ENCODE peak calls at places on chromosomes 11 and 22, in five cellular contexts. One of them, this sample, is unnamed.

GRCh38 chr11:68337399-68337835 is 25.0 kb downstream of the LRP5 start:
- DNase-seq in cardiac fibroblast: no peak
- DNase-seq in stimulated activated CD4-positive, alpha-beta T cell treated with anti-CD3 and anti-CD28 coated beads, Interleukin-1b, Interleukin-23, amount 100 ng/mL, for 1 hour: no peak
- DNase-seq in MV-4-11: peak
- DNase-seq in HuH-7.5: no peak
- DNase-seq in this sample: no peak

GRCh38 chr11:63551889-63552266 is 11.3 kb downstream of the PLAAT2 start:
- DNase-seq in MV-4-11: no peak
- DNase-seq in HuH-7.5: no peak
- DNase-seq in stimulated activated CD4-positive, alpha-beta T cell treated with anti-CD3 and anti-CD28 coated beads, Interleukin-1b, Interleukin-23, amount 100 ng/mL, for 1 hour: no peak
- DNase-seq in cardiac fibroblast: no peak
- DNase-seq in this sample: peak

GRCh38 chr11:35752115-35752514 is 89.5 kb downstream of the TRIM44 start:
- DNase-seq in stimulated activated CD4-positive, alpha-beta T cell treated with anti-CD3 and anti-CD28 coated beads, Interleukin-1b, Interleukin-23, amount 100 ng/mL, for 1 hour: no peak
- DNase-seq in HuH-7.5: no peak
- DNase-seq in MV-4-11: no peak
- DNase-seq in cardiac fibroblast: peak
- DNase-seq in this sample: no peak

GRCh38 chr11:62600367-62601113 is 1.1 kb downstream of the MTA2 start:
- DNase-seq in cardiac fibroblast: no peak
- DNase-seq in stimulated activated CD4-positive, alpha-beta T cell treated with anti-CD3 and anti-CD28 coated beads, Interleukin-1b, Interleukin-23, amount 100 ng/mL, for 1 hour: no peak
- DNase-seq in MV-4-11: no peak
- DNase-seq in HuH-7.5: no peak
- DNase-seq in this sample: no peak

GRCh38 chr22:36765943-36766450 is 9.9 kb downstream of the IFT27 start:
- DNase-seq in stimulated activated CD4-positive, alpha-beta T cell treated with anti-CD3 and anti-CD28 coated beads, Interleukin-1b, Interleukin-23, amount 100 ng/mL, for 1 hour: no peak
- DNase-seq in MV-4-11: peak
- DNase-seq in cardiac fibroblast: peak
- DNase-seq in HuH-7.5: no peak
- DNase-seq in this sample: no peak

GRCh38 chr11:47051217-47051616 is 114.7 kb downstream of the CSTPP1 start:
- DNase-seq in stimulated activated CD4-positive, alpha-beta T cell treated with anti-CD3 and anti-CD28 coated beads, Interleukin-1b, Interleukin-23, amount 100 ng/mL, for 1 hour: no peak
- DNase-seq in MV-4-11: no peak
- DNase-seq in cardiac fibroblast: peak
- DNase-seq in HuH-7.5: no peak
- DNase-seq in this sample: no peak

GRCh38 chr11:31826530-31827438 is 15.7 kb upstream of the PAX6 start:
- DNase-seq in MV-4-11: no peak
- DNase-seq in HuH-7.5: peak
- DNase-seq in cardiac fibroblast: no peak
- DNase-seq in stimulated activated CD4-positive, alpha-beta T cell treated with anti-CD3 and anti-CD28 coated beads, Interleukin-1b, Interleukin-23, amount 100 ng/mL, for 1 hour: no peak
- DNase-seq in this sample: no peak

GRCh38 chr22:45468872-45469572 is 33.7 kb upstream of the FBLN1 start:
- DNase-seq in stimulated activated CD4-positive, alpha-beta T cell treated with anti-CD3 and anti-CD28 coated beads, Interleukin-1b, Interleukin-23, amount 100 ng/mL, for 1 hour: no peak
- DNase-seq in MV-4-11: no peak
- DNase-seq in HuH-7.5: no peak
- DNase-seq in cardiac fibroblast: peak
- DNase-seq in this sample: no peak

GRCh38 chr11:85123752-85124231 is 503.4 kb downstream of the DLG2 start:
- DNase-seq in cardiac fibroblast: no peak
- DNase-seq in MV-4-11: peak
- DNase-seq in HuH-7.5: no peak
- DNase-seq in stimulated activated CD4-positive, alpha-beta T cell treated with anti-CD3 and anti-CD28 coated beads, Interleukin-1b, Interleukin-23, amount 100 ng/mL, for 1 hour: no peak
- DNase-seq in this sample: no peak

GRCh38 chr22:32905400-32905799 is 103.9 kb downstream of the TIMP3 start:
- DNase-seq in stimulated activated CD4-positive, alpha-beta T cell treated with anti-CD3 and anti-CD28 coated beads, Interleukin-1b, Interleukin-23, amount 100 ng/mL, for 1 hour: no peak
- DNase-seq in HuH-7.5: no peak
- DNase-seq in MV-4-11: no peak
- DNase-seq in cardiac fibroblast: peak
- DNase-seq in this sample: no peak

GRCh38 chr22:22062306-22062793 is 79.8 kb upstream of the TOP3B start:
- DNase-seq in cardiac fibroblast: no peak
- DNase-seq in HuH-7.5: no peak
- DNase-seq in stimulated activated CD4-positive, alpha-beta T cell treated with anti-CD3 and anti-CD28 coated beads, Interleukin-1b, Interleukin-23, amount 100 ng/mL, for 1 hour: no peak
- DNase-seq in MV-4-11: no peak
- DNase-seq in this sample: no peak

GRCh38 chr11:1260023-1260501 is 37.2 kb downstream of the MUC5B start:
- DNase-seq in cardiac fibroblast: peak
- DNase-seq in stimulated activated CD4-positive, alpha-beta T cell treated with anti-CD3 and anti-CD28 coated beads, Interleukin-1b, Interleukin-23, amount 100 ng/mL, for 1 hour: peak
- DNase-seq in MV-4-11: no peak
- DNase-seq in HuH-7.5: no peak
- DNase-seq in this sample: no peak

GRCh38 chr11:75691804-75692203 is 23.0 kb upstream of the MAP6 start:
- DNase-seq in cardiac fibroblast: no peak
- DNase-seq in stimulated activated CD4-positive, alpha-beta T cell treated with anti-CD3 and anti-CD28 coated beads, Interleukin-1b, Interleukin-23, amount 100 ng/mL, for 1 hour: no peak
- DNase-seq in HuH-7.5: no peak
- DNase-seq in MV-4-11: no peak
- DNase-seq in this sample: no peak

GRCh38 chr22:50270302-50271010 is at the start of gene MAPK11:
- DNase-seq in stimulated activated CD4-positive, alpha-beta T cell treated with anti-CD3 and anti-CD28 coated beads, Interleukin-1b, Interleukin-23, amount 100 ng/mL, for 1 hour: peak
- DNase-seq in MV-4-11: peak
- DNase-seq in cardiac fibroblast: peak
- DNase-seq in HuH-7.5: peak
- DNase-seq in this sample: peak

This sample was measured in activated gamma-delta T cell treated with Interleukin-2 at 50 U/mL for 16 hours.